ENCODE peak calls at places on chromosomes 1 and 21, in nine cellular contexts. T is foreskin fibroblast, F is HepG2, B is IMR-90, P is kidney, M is thoracic aorta, Z is RWPE2, U is mammary epithelial cell, R is aorta. O is an unnamed sample.

GRCh38 chr1:172467446-172467845 is 23.6 kb upstream of the PIGC start:
- DNase-seq in M (no peak), R (no peak), B (no peak), Z (no peak), U (no peak), T (no peak), F (peak), P (no peak), O (no peak)

GRCh38 chr1:117164209-117164608 is 42.7 kb upstream of the TRIM45 start:
- DNase-seq in R (no peak), U (no peak), M (no peak), F (no peak), P (no peak), Z (no peak), T (no peak), B (no peak), O (no peak)

GRCh38 chr1:185352067-185352466 is 35.0 kb upstream of the IVNS1ABP start:
- DNase-seq in M (no peak), P (no peak), R (no peak), Z (no peak), T (peak), F (no peak), B (peak), U (peak), O (peak)

GRCh38 chr1:51427438-51427837 is 91.6 kb downstream of the EPS15 start:
- DNase-seq in U (no peak), P (no peak), B (no peak), M (no peak), R (no peak), Z (no peak), T (no peak), F (no peak), O (no peak)

GRCh38 chr1:92211166-92211565 is 6.5 kb upstream of the C1orf146 start:
- DNase-seq in Z (no peak), T (peak), P (no peak), B (peak), U (peak), R (no peak), F (no peak), M (no peak), O (peak)

GRCh38 chr21:41755934-41756773 is 10.7 kb downstream of the RIPK4 start:
- DNase-seq in U (no peak), F (no peak), Z (peak), T (no peak), R (peak), B (no peak), M (no peak), P (peak), O (no peak)

GRCh38 chr21:29022141-29022540 is 2.3 kb upstream of the USP16 start:
- DNase-seq in T (no peak), R (no peak), B (no peak), Z (no peak), F (peak), U (no peak), P (no peak), M (no peak), O (no peak)

GRCh38 chr21:36210779-36211659 is 54.4 kb downstream of the DOP1B start:
- DNase-seq in F (no peak), U (no peak), Z (no peak), T (no peak), R (no peak), P (peak), B (no peak), M (no peak), O (no peak)

GRCh38 chr1:228180271-228180987 is 14.8 kb downstream of the IBA57 start:
- DNase-seq in M (no peak), Z (no peak), U (no peak), P (no peak), R (no peak), F (peak), T (no peak), B (no peak), O (no peak)

GRCh38 chr1:226603976-226604845 is 55.6 kb downstream of the STUM start:
- DNase-seq in M (no peak), R (peak), U (no peak), P (peak), Z (no peak), F (no peak), B (no peak), T (peak), O (no peak)

GRCh38 chr1:19665456-19666138 is 922 bp downstream of the HTR6 start:
- DNase-seq in B (no peak), R (no peak), P (no peak), U (no peak), M (no peak), Z (no peak), F (no peak), T (peak), O (no peak)

GRCh38 chr1:27568247-27569087 is 35.5 kb downstream of the AHDC1 start:
- DNase-seq in F (peak), B (peak), T (peak), Z (peak), R (peak), M (peak), P (peak), U (peak), O (peak)

GRCh38 chr1:27569088-27569459 is 34.9 kb downstream of the AHDC1 start:
- DNase-seq in M (no peak), B (no peak), U (no peak), Z (no peak), P (no peak), R (no peak), T (peak), F (no peak), O (no peak)

GRCh38 chr1:27567183-27567526 is 36.8 kb downstream of the AHDC1 start:
- DNase-seq in U (no peak), P (no peak), F (no peak), Z (no peak), B (no peak), M (no peak), R (no peak), T (peak), O (no peak)

GRCh38 chr1:27566462-27567182 is 37.3 kb downstream of the AHDC1 start:
- DNase-seq in M (no peak), P (no peak), F (no peak), Z (no peak), R (no peak), U (no peak), T (peak), B (no peak), O (no peak)

GRCh38 chr1:27567931-27568246 is 36.1 kb downstream of the AHDC1 start:
- DNase-seq in M (no peak), T (no peak), F (no peak), U (no peak), Z (no peak), R (no peak), B (no peak), P (no peak), O (no peak)
- H3K4me3 ChIP-seq in M (peak), T (no peak), F (peak), U (no peak), Z (no peak), R (no peak), B (no peak), P (peak), O (peak)

GRCh38 chr1:87179076-87179475 is 149.6 kb upstream of the LMO4 start:
- DNase-seq in T (no peak), F (no peak), P (no peak), B (no peak), R (no peak), Z (no peak), M (no peak), U (no peak), O (no peak)

GRCh38 chr1:87182611-87183010 is 146.1 kb upstream of the LMO4 start:
- DNase-seq in U (peak), R (no peak), P (no peak), T (no peak), B (no peak), Z (no peak), F (no peak), M (no peak), O (no peak)

GRCh38 chr1:87180682-87181081 is 148.0 kb upstream of the LMO4 start:
- DNase-seq in F (no peak), M (no peak), R (no peak), U (no peak), P (no peak), T (peak), Z (no peak), B (no peak), O (no peak)

GRCh38 chr1:87178451-87178850 is 150.2 kb upstream of the LMO4 start:
- DNase-seq in M (no peak), F (no peak), T (no peak), Z (no peak), U (no peak), P (no peak), R (no peak), B (no peak), O (no peak)

DNA sequence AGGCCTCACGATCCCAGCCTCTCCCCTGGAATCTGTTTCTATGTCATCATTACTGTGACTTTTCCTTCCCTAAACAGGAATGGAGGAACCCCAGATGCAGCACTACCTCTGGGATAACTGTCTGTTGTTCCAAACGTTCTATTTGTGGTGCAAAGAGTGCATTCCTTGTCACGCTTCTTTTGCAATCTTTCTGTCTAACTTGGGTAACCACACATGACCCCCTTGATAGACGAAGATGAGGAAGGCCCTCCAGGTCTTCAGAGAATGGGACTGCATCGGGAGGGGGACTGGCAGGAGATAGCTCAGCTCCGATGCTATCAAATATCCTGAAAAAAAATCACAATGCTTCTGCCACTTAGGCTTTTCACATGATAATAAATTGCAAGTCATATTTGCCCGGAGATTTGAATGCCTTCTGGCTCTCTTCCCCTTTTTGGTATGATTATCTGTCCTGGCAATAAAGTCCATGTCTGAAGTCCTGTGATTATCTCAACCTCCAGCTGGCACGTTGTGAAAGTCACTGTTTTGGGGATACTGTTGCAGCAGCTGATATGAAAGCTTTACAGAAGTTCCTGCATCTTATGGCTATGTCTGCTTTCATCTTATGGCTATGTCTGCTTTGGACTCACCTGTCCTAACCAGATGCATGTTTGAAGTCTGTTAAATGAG is 148.7 kb upstream of the LMO4 start:
- DNase-seq in T (no peak), M (no peak), R (no peak), Z (no peak), U (no peak), P (no peak), F (no peak), B (no peak), O (no peak)
- H3K4me3 ChIP-seq in T (no peak), M (no peak), R (no peak), Z (no peak), U (no peak), P (no peak), F (no peak), B (no peak), O (no peak)

GRCh38 chr1:84573481-84573966 is 716 bp downstream of the CTBS start:
- DNase-seq in U (peak), R (no peak), F (no peak), T (peak), M (no peak), B (no peak), P (no peak), Z (no peak), O (peak)

GRCh38 chr1:84571150-84571535 is 3.1 kb downstream of the CTBS start:
- DNase-seq in U (peak), Z (no peak), F (no peak), B (peak), M (no peak), P (no peak), T (peak), R (no peak), O (peak)

GRCh38 chr1:84573967-84574842 is at the start of gene CTBS:
- DNase-seq in T (peak), F (peak), Z (peak), M (peak), B (peak), R (peak), P (peak), U (peak), O (peak)

GRCh38 chr1:84570436-84571149 is 3.6 kb downstream of the CTBS start:
- DNase-seq in B (peak), R (no peak), F (no peak), T (peak), M (no peak), U (peak), P (no peak), Z (no peak), O (peak)

DNA sequence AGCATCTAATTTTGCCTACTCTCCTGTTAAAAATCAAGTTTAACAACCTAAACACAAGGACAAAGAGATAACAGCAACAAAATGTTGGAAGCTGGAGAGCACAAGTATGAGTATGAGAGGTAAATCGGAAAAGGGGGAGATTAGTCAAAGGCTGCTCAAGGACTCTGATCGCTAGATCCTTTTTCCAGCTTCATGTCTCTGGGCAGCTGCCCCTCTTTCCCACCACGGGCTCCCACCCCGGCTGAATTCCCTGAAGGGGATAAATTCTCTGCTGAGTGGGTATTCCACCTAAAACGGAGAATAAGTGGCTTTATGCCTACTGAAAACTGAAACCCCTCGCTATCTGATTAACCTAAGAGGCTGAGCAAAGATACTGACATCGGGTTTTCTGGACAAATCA is 696 bp upstream of the CTBS start:
- DNase-seq in T (no peak), F (no peak), U (no peak), P (no peak), B (no peak), Z (no peak), R (no peak), M (no peak), O (no peak)
- H3K4me3 ChIP-seq in T (peak), F (peak), U (peak), P (peak), B (no peak), Z (peak), R (peak), M (peak), O (no peak)

DNA sequence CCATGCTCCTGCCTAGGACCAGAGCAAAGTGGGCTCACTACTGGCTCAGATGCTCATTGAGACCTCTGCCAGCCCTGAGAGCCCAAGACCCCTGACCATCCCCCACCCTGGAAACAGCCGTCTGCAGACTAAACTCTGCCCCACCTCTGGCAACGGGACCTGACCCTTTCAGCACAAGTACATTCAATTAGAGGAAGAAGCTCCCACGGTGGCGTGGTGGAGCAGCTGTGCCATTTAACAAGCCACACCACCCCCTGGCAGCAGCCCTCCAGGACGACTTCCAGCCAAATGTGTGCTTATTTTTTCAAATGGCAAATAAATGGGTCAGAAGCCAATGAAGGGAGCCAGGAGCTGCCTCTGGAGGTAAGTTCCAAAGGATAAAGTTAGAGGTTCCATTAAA is 226.8 kb downstream of the NPHP4 start:
- DNase-seq in P (peak), B (no peak), R (peak), F (no peak), M (no peak), U (no peak), T (no peak), Z (no peak), O (no peak)
- H3K4me3 ChIP-seq in P (no peak), B (no peak), R (no peak), F (no peak), M (no peak), U (no peak), T (no peak), Z (no peak), O (no peak)

GRCh38 chr1:6025269-6026094 is 20.2 kb upstream of the KCNAB2 start:
- DNase-seq in P (no peak), F (no peak), R (no peak), Z (no peak), T (peak), M (no peak), B (peak), U (peak), O (no peak)

GRCh38 chr1:6027591-6027990 is 18.1 kb upstream of the KCNAB2 start:
- DNase-seq in P (no peak), R (no peak), T (no peak), U (no peak), Z (no peak), M (no peak), F (no peak), B (no peak), O (no peak)

GRCh38 chr1:6024376-6024775 is 21.3 kb upstream of the KCNAB2 start:
- DNase-seq in M (no peak), Z (no peak), U (no peak), R (no peak), F (no peak), T (no peak), B (no peak), P (no peak), O (no peak)

GRCh38 chr1:6028042-6028895 is 17.4 kb upstream of the KCNAB2 start:
- DNase-seq in B (peak), Z (no peak), T (no peak), U (no peak), P (no peak), R (peak), F (no peak), M (no peak), O (no peak)

DNA sequence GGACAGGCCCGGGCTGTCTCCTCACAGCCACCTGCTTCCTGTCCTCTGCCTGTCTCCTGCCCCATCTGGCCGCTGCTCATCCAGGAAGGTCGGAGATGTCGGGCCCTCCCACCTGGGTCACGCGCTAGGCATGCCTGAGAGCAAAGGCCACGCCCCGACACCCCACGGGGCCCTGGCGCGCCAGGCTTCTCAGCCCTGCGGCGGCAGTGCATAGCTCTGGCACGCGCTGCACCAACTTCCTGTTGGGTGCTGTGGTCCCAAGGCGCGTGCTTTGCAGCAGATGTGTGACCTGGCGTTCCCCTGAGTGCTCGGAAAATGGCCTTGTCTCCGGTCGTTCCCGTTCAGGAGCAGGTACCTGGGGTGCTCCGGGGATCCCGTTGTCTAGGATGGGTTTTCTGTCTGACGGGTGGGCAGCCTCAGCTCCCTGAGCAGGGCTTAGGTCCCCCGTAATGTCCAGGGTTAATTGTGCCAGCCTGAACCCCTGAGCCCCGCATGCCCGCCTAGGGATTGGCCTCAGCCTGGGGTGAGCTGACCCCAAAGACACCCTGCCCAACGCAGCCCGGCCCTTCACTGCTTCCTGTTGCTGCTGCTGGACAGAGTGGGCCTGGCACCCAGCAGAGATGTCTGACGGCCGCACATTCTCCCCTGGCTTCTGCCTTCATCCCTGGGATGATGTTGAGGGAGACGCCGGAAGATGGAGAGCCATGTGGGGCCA is 19.4 kb upstream of the KCNAB2 start:
- DNase-seq in Z (peak), U (peak), M (peak), B (peak), R (peak), T (peak), P (peak), F (peak), O (no peak)
- H3K4me3 ChIP-seq in Z (peak), U (peak), M (peak), B (no peak), R (no peak), T (peak), P (no peak), F (peak), O (no peak)

DNA sequence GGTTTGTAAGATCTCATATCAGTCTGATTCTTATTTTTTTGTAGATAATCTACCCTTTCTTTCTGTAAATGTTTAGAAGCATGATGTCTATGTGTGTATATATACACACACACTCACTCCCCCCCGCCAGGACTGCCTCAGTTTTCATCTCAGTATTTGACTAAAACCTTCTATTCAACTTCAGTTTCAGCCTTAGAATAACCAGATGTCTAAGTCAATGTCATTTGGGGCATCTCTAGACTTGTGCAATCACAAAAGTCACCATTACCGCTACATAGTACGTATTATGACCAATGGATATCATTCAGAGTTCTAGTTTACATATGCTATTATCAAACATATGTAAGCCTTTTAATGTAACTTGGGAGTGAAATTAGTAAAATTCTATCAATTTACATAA is 53.3 kb upstream of the BOLA1 start:
- DNase-seq in B (no peak), Z (no peak), F (no peak), T (peak), P (peak), U (no peak), R (no peak), M (no peak), O (no peak)
- H3K4me3 ChIP-seq in B (no peak), Z (no peak), F (no peak), T (no peak), P (no peak), U (no peak), R (no peak), M (no peak), O (no peak)

GRCh38 chr1:209341689-209342420 is 241.7 kb upstream of the CAMK1G start:
- DNase-seq in U (no peak), B (no peak), T (no peak), P (no peak), Z (no peak), F (no peak), M (no peak), R (no peak), O (no peak)
- H3K4me3 ChIP-seq in U (no peak), B (no peak), T (no peak), P (no peak), Z (no peak), F (no peak), M (no peak), R (no peak), O (no peak)

DNA sequence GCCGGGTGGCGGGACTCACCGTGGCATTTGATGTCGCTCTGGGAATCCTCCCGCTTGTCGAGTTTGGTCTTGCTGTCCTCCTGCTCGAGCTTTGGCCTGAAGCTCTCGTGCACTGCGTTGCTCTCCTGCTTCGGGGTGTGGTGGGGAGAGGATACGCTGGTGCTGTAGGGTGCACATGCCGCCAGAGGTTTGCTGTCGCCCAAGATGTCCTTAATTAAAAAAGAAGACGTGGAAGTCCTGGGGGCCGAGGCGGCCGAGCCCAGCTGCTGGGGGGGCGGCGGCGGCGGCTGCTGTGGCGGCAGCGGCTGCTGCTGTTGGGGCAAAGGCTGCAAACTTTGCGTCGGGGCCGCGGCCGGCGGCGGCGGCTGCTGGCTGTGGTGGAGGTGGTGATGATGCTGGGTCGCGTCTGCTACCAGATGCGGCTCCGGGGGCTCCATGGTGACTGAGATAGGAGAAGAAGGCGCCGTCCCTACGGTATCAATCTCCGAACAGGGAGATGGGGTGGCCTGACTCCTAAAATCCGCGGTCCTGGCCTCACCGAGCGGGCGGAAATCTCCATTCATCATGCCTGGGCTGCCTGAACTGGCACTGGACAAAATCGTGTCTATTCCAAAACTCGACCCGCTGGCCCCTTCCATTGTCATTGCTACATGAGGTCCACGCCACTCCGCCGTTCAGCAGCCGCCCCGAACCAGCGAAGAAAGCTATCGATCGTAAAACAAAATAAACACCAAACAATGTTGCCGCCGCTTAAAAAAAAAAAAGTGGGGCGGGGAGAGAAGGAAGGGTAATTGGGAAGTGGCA is at the start of gene BARHL2:
- DNase-seq in T (no peak), Z (no peak), R (no peak), B (no peak), M (no peak), F (no peak), P (no peak), U (no peak), O (no peak)
- H3K4me3 ChIP-seq in T (peak), Z (no peak), R (peak), B (peak), M (peak), F (no peak), P (no peak), U (no peak), O (peak)